ENCODE peak calls at places on chromosomes 12 and 14, in seven cellular contexts. F is epithelial cell of esophagus, Z is GM10248, D is astrocyte, W is HL-60, L is astrocyte of the cerebellum, Q is T follicular helper cell. B is an unnamed sample.

GRCh38 chr12:47343684-47344567 is 264.2 kb upstream of the AMIGO2 start:
- DNase-seq in Q (no peak), D (peak), W (no peak), F (peak), L (peak), Z (no peak), B (no peak)

GRCh38 chr14:105392161-105393090 is 5.9 kb upstream of the TEX22 start:
- DNase-seq in W (no peak), Z (no peak), Q (no peak), F (no peak), D (no peak), L (no peak), B (no peak)

GRCh38 chr14:102320033-102320660 is 601 bp downstream of the ZNF839 start:
- DNase-seq in F (peak), Z (peak), D (peak), Q (no peak), L (no peak), W (no peak), B (peak)

GRCh38 chr14:74910556-74910955 is 12.5 kb downstream of the RPS6KL1 start:
- DNase-seq in L (no peak), F (no peak), D (no peak), Z (no peak), Q (no peak), W (no peak), B (no peak)

GRCh38 chr12:127108360-127109215 is 1158.4 kb upstream of the TMEM132C start:
- DNase-seq in L (peak), F (peak), Z (peak), W (no peak), D (peak), Q (peak), B (peak)

GRCh38 chr12:87439990-87440827 is 589.0 kb downstream of the C12orf50 start:
- DNase-seq in D (peak), W (no peak), L (peak), F (peak), Q (no peak), Z (no peak), B (no peak)

GRCh38 chr12:57261385-57261784 is 10.4 kb upstream of the STAC3 start:
- DNase-seq in Z (no peak), Q (no peak), L (no peak), F (no peak), W (no peak), D (no peak), B (no peak)

GRCh38 chr12:62772556-62772955 is 162.4 kb downstream of the PPM1H start:
- DNase-seq in D (peak), F (peak), L (no peak), Z (no peak), W (no peak), Q (no peak), B (no peak)

GRCh38 chr12:44839785-44840184 is 36.3 kb downstream of the NELL2 start:
- DNase-seq in F (no peak), L (no peak), Q (no peak), D (no peak), W (no peak), Z (no peak), B (no peak)

GRCh38 chr14:20059745-20060144 is at the start of gene OR4L1:
- DNase-seq in Z (no peak), F (no peak), Q (no peak), D (no peak), W (no peak), L (no peak), B (no peak)

GRCh38 chr14:80587096-80587724 is 354.3 kb downstream of the CEP128 start:
- DNase-seq in Z (peak), F (peak), D (peak), W (no peak), L (peak), Q (no peak), B (no peak)

GRCh38 chr12:48110691-48111315 is 4.9 kb upstream of the SENP1 start:
- DNase-seq in Z (no peak), Q (no peak), D (no peak), F (peak), L (no peak), W (no peak), B (no peak)

GRCh38 chr14:103105580-103106168 is 11.1 kb downstream of the EXOC3L4 start:
- DNase-seq in L (no peak), Z (no peak), D (no peak), F (no peak), W (no peak), Q (no peak), B (no peak)

GRCh38 chr14:76742961-76743360 is 18.3 kb upstream of the VASH1 start:
- DNase-seq in D (no peak), W (peak), F (no peak), Z (no peak), Q (no peak), L (no peak), B (no peak)

GRCh38 chr12:108702534-108702933 is 28.8 kb downstream of the CORO1C start:
- DNase-seq in L (no peak), D (no peak), F (no peak), Q (no peak), W (no peak), Z (no peak), B (no peak)

GRCh38 chr14:42370056-42370455 is 763.4 kb downstream of the LRFN5 start:
- DNase-seq in Q (no peak), L (no peak), W (no peak), D (no peak), F (no peak), Z (no peak), B (no peak)

GRCh38 chr14:92785601-92786426 is 8.3 kb upstream of the GOLGA5 start:
- DNase-seq in F (peak), L (peak), W (no peak), D (peak), Q (no peak), Z (no peak), B (no peak)

GRCh38 chr12:50362671-50363070 is 33.7 kb downstream of the FAM186A start:
- DNase-seq in L (no peak), Q (no peak), F (no peak), D (no peak), Z (no peak), W (no peak), B (no peak)

GRCh38 chr12:26114720-26115406 is 10.0 kb downstream of the BHLHE41 start:
- DNase-seq in Z (no peak), D (no peak), L (no peak), Q (no peak), F (no peak), W (no peak), B (no peak)

GRCh38 chr12:92424338-92424737 is 278.5 kb upstream of the PLEKHG7 start:
- DNase-seq in W (no peak), F (peak), Z (no peak), L (no peak), Q (no peak), D (peak), B (no peak)

GRCh38 chr12:125244338-125244737 is 179.1 kb downstream of the AACS start:
- DNase-seq in Z (no peak), D (no peak), Q (no peak), L (no peak), W (no peak), F (no peak), B (no peak)

GRCh38 chr12:22588817-22589216 is 36.2 kb upstream of the ETNK1 start:
- DNase-seq in D (no peak), Q (no peak), Z (no peak), F (no peak), W (no peak), L (no peak), B (no peak)

GRCh38 chr12:38771871-38772270 is 133.5 kb downstream of the CPNE8 start:
- DNase-seq in Z (peak), W (no peak), F (no peak), L (no peak), D (no peak), Q (no peak), B (no peak)

GRCh38 chr12:14256139-14256538 is 109.3 kb upstream of the ATF7IP start:
- DNase-seq in Q (peak), D (peak), Z (no peak), W (no peak), L (no peak), F (peak), B (peak)

GRCh38 chr14:69573841-69574265 is 818 bp downstream of the CCDC177 start:
- DNase-seq in F (no peak), D (no peak), Q (no peak), Z (no peak), W (no peak), L (no peak), B (no peak)

GRCh38 chr14:53814371-53814770 is 142.3 kb downstream of the BMP4 start:
- DNase-seq in D (no peak), Q (no peak), L (no peak), Z (no peak), F (no peak), W (no peak), B (no peak)

GRCh38 chr12:52537101-52537500 is 15.8 kb downstream of the KRT71 start:
- DNase-seq in F (no peak), D (no peak), Z (no peak), Q (no peak), W (no peak), L (no peak), B (no peak)

GRCh38 chr14:62213516-62213915 is 451.3 kb downstream of the SNAPC1 start:
- DNase-seq in D (peak), Q (no peak), F (peak), W (no peak), Z (no peak), L (peak), B (no peak)

GRCh38 chr14:22819191-22819988 is 4.2 kb upstream of the SLC7A7 start:
- DNase-seq in D (peak), W (no peak), Q (no peak), L (no peak), Z (peak), F (no peak), B (no peak)

GRCh38 chr14:77648520-77649200 is 32.2 kb upstream of the SPTLC2 start:
- DNase-seq in Z (no peak), D (no peak), F (no peak), W (no peak), Q (no peak), L (no peak), B (no peak)

GRCh38 chr12:42174978-42175377 is 30.3 kb upstream of the GXYLT1 start:
- DNase-seq in W (no peak), Z (no peak), D (no peak), L (no peak), Q (no peak), F (no peak), B (no peak)

GRCh38 chr12:6827982-6828670 is at the start of gene P3H3:
- DNase-seq in F (peak), W (no peak), Q (no peak), L (no peak), D (peak), Z (no peak), B (no peak)

GRCh38 chr12:124659003-124659402 is 91.6 kb upstream of the NCOR2 start:
- DNase-seq in F (no peak), W (no peak), Q (no peak), Z (no peak), D (no peak), L (no peak), B (no peak)